ENCODE peak calls at places on chromosomes 4 and X, in nine cellular contexts. Y is effector memory CD4-positive, alpha-beta T cell; V is hepatocyte; P is coronary artery; U is thoracic aorta; C is lung; E is psoas muscle; Z is aorta; N is lower lobe of right lung. A is an unnamed sample.

GRCh38 chrX:19334945-19335626 is 8.6 kb upstream of the PDHA1 start:
- DNase-seq in C (no peak), V (no peak), P (no peak), N (no peak), E (no peak), U (no peak), Y (no peak), Z (no peak), A (peak; percentile 70)

GRCh38 chr4:13162886-13163285 is 321.3 kb downstream of the RAB28 start:
- DNase-seq in P (no peak), V (no peak), Z (no peak), N (no peak), E (no peak), U (no peak), Y (no peak), C (no peak), A (peak; percentile 58)

GRCh38 chr4:168694669-168695068 is 197.8 kb downstream of the PALLD start:
- DNase-seq in Y (no peak), P (no peak), V (peak; percentile 43), Z (no peak), U (no peak), C (no peak), N (no peak), E (no peak), A (no peak)

GRCh38 chr4:80202784-80203553 is 5.7 kb downstream of the PRDM8 start:
- DNase-seq in C (no peak), N (peak; percentile 59), U (no peak), P (no peak), Z (peak; percentile 79), Y (peak; percentile 31), E (no peak), V (peak; percentile 38), A (peak; percentile 81)

GRCh38 chr4:94349193-94349592 is 6.6 kb upstream of the HPGDS start:
- DNase-seq in N (no peak), V (no peak), Z (no peak), U (no peak), Y (no peak), E (no peak), P (no peak), C (no peak), A (no peak)

GRCh38 chr4:77618383-77619241 is 13.0 kb downstream of the CXCL13 start:
- DNase-seq in Y (no peak), Z (no peak), U (peak; percentile 28), P (no peak), C (peak; percentile 69), E (no peak), V (peak; percentile 91), N (no peak), A (peak; percentile 93)

GRCh38 chr4:168766537-168767316 is 243.3 kb downstream of the CBR4 start:
- DNase-seq in V (no peak), U (no peak), Y (no peak), C (no peak), N (no peak), Z (no peak), E (no peak), P (no peak), A (no peak)

GRCh38 chrX:136779346-136779781 is 1.4 kb downstream of the ARHGEF6 start:
- DNase-seq in U (no peak), V (no peak), E (no peak), Z (no peak), P (no peak), N (no peak), C (no peak), Y (no peak), A (no peak)

GRCh38 chrX:43973249-43973672 is at the start of gene NDP:
- DNase-seq in Z (peak; percentile 63), V (peak; percentile 36), E (no peak), P (no peak), U (no peak), C (no peak), N (no peak), Y (no peak), A (peak; percentile 43)

GRCh38 chr4:159283697-159284492 is 181.0 kb downstream of the RAPGEF2 start:
- DNase-seq in E (no peak), P (no peak), C (no peak), N (no peak), V (no peak), Z (no peak), Y (no peak), U (no peak), A (peak; percentile 68)

GRCh38 chrX:74343970-74344622 is 40.1 kb downstream of the ZCCHC13 start:
- DNase-seq in U (peak; percentile 11), Y (no peak), C (peak; percentile 71), P (peak; percentile 79), Z (no peak), N (no peak), V (peak; percentile 75), E (no peak), A (peak; percentile 90)

GRCh38 chrX:76931518-76931917 is 504.0 kb downstream of the MAGEE1 start:
- DNase-seq in E (no peak), C (no peak), N (no peak), U (no peak), Z (no peak), V (no peak), P (no peak), Y (no peak), A (no peak)

GRCh38 chrX:16479206-16479869 is 170.6 kb upstream of the S100G start:
- DNase-seq in V (peak; percentile 34), Y (no peak), Z (no peak), U (no peak), E (no peak), P (no peak), C (no peak), N (no peak), A (no peak)

GRCh38 chr4:87624698-87625097 is 16.4 kb downstream of the DSPP start:
- DNase-seq in U (no peak), E (no peak), C (no peak), Y (no peak), N (no peak), Z (no peak), P (no peak), V (no peak), A (no peak)

GRCh38 chr4:87616268-87616667 is 7.9 kb downstream of the DSPP start:
- DNase-seq in P (no peak), U (no peak), E (no peak), Y (no peak), V (no peak), Z (no peak), C (no peak), N (no peak), A (no peak)

GRCh38 chr4:87620491-87620890 is 12.2 kb downstream of the DSPP start:
- DNase-seq in E (no peak), U (no peak), Z (no peak), P (no peak), V (no peak), N (no peak), Y (no peak), C (no peak), A (no peak)

GRCh38 chr4:87622303-87622702 is 14.0 kb downstream of the DSPP start:
- DNase-seq in Y (no peak), C (no peak), N (no peak), Z (peak; percentile 48), E (no peak), V (no peak), U (no peak), P (no peak), A (peak; percentile 61)

DNA sequence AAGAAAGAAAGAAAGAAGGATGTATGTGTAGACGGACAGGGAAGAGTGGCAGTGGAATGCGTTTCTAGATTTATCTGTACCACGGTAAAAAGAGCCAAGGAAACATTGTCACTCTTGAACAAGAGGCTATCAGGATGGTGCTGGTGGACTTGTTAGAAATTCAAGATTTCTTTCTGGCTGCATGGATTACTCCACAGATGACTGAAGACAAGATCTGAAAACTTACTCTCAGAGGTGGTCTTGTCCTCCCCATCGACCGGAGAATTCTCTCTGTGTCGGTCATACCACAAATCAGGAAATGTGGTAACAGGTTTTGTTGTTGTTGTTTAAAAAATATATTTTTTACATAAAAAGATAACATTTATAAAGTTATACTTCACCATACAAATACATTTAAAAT is 11.8 kb downstream of the DSPP start:
- DNase-seq in E (no peak), N (no peak), U (no peak), V (no peak), C (no peak), Y (no peak), P (no peak), Z (no peak), A (no peak)
- H3K27ac ChIP-seq in E (peak overlapping the region; percentile 73), N (no peak overlapping the region), U (peak overlapping the region; percentile 97), V (no peak overlapping the region), C (peak overlapping the region; percentile 17), Y (no peak overlapping the region), P (peak overlapping the region; percentile 91), Z (peak overlapping the region; percentile 73), A (no peak overlapping the region)

DNA sequence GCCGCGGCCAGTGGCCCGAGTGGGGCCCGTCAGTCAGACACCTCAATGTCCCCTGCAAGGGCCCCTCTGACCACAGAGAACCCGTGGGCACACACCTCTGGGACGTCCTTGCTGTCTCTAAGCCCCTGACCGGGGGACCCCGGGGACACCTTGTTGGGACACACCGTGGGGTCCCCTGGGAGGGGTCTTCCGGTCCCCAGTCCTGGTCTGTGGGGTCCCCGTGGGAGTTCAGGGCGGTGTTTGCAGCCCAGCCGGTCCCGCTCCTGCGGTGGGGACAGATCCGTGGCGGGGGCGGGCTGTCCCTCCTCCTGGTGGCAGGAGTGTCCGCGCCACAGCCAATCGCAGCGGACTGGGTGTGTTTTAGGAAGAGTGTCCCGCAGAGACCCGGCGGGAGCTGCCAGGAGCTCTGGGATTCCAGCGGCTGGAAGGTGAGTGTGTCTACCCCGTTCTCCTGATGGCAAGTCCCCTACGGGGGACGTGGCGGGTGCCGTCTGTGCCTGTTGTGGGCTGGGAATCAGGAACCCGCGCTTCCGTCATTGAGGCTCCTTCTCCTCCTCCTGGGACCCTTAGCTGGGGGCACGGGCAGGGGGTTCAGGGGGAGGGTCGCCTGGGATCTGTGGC is 5.1 kb upstream of the PLCXD1 start:
- DNase-seq in E (peak; percentile 75), Y (peak; percentile 28), V (peak; percentile 82), U (peak; percentile 40), Z (peak; percentile 88), C (peak; percentile 80), N (peak; percentile 92), P (no peak), A (peak; percentile 95)
- H3K27ac ChIP-seq in E (no peak overlapping the region), Y (no peak overlapping the region), V (peak overlapping the region; percentile 84), U (no peak overlapping the region), Z (no peak overlapping the region), C (peak overlapping the region; percentile 82), N (peak overlapping the region; percentile 67), P (no peak overlapping the region), A (no peak overlapping the region)

DNA sequence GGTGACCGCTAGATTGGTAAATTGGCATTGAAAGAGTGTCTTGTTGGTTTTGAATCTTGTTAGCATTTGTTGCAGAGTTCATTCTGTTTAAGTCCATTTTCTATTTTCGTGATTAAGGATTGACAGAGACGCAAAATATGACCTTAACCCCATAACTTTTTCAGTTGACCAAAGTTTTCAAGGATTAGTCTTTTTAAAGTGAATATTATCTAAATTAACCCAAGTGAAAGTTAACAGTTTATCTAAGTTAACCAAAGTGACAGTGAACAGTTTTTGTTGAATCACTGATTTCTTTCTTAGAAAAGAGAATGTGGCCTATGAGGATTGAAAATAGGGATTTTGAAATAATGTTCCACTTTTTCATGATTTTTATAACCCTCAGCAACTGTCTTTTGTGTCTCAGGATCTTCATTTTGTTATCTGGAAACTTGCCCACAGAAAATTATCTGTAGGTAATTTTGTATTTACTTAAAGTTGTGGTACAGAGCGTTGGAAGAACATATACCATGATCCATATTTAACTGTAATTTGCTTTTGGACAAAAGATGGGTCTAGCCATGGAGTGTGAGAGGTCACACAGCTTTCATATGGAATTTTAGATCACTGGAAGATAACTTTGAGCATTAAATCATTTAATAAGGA is 3.3 kb downstream of the CPEB2 start:
- DNase-seq in P (no peak), N (no peak), C (no peak), U (no peak), E (no peak), V (no peak), Z (no peak), Y (no peak), A (no peak)
- H3K27ac ChIP-seq in P (peak overlapping the region; percentile 100), N (peak overlapping the region; percentile 100), C (peak overlapping the region; percentile 100), U (peak overlapping the region; percentile 100), E (peak overlapping the region; percentile 99), V (peak overlapping the region; percentile 100), Z (peak overlapping the region; percentile 32), Y (no peak overlapping the region), A (no peak overlapping the region)

GRCh38 chr4:5448286-5448685 is 260.1 kb downstream of the EVC2 start:
- DNase-seq in Y (no peak), V (no peak), N (no peak), U (no peak), P (peak; percentile 24), Z (no peak), C (no peak), E (no peak), A (peak; percentile 22)
- H3K27ac ChIP-seq in Y (no peak overlapping the region), V (no peak overlapping the region), N (no peak overlapping the region), U (no peak overlapping the region), P (no peak overlapping the region), Z (no peak overlapping the region), C (no peak overlapping the region), E (no peak overlapping the region), A (no peak overlapping the region)

A was measured in endodermal cell.